ENCODE peak calls at places on chromosome 17, in ten cellular contexts. H, D, U, J, B, Z, S, K, P and W are unnamed samples.

GRCh38 chr17:42853004-42853403 is 2.0 kb downstream of the AOC3 start:
- DNase-seq in H (no peak), D (no peak), U (no peak), J (no peak), B (no peak), Z (no peak), S (no peak), K (no peak), P (no peak), W (no peak)

GRCh38 chr17:75064867-75065561 is 18.0 kb downstream of the KCTD2 start:
- DNase-seq in H (no peak), D (no peak), U (no peak), J (no peak), B (no peak), Z (no peak), S (no peak), K (no peak), P (no peak), W (no peak)

GRCh38 chr17:27354491-27355081 is 60.7 kb downstream of the WSB1 start:
- DNase-seq in H (no peak), D (no peak), U (no peak), J (no peak), B (no peak), Z (no peak), S (no peak), K (no peak), P (no peak), W (no peak)

GRCh38 chr17:45696442-45696841 is 87.7 kb upstream of the CRHR1 start:
- DNase-seq in H (no peak), D (no peak), U (no peak), J (no peak), B (no peak), Z (no peak), S (no peak), K (no peak), P (no peak), W (no peak)

GRCh38 chr17:44200478-44201155 is 933 bp upstream of the ATXN7L3 start:
- DNase-seq in H (no peak), D (no peak), U (no peak), J (no peak), B (no peak), Z (no peak), S (no peak), K (no peak), P (peak; percentile 65), W (no peak)

GRCh38 chr17:49976163-49976827 is 7.3 kb downstream of the DLX4 start:
- DNase-seq in H (no peak), D (no peak), U (no peak), J (no peak), B (no peak), Z (no peak), S (no peak), K (no peak), P (no peak), W (no peak)

GRCh38 chr17:49260011-49260921 is 29.7 kb upstream of the PHOSPHO1 start:
- DNase-seq in H (peak; percentile 68), D (no peak), U (peak; percentile 58), J (peak; percentile 46), B (peak; percentile 27), Z (peak; percentile 43), S (peak; percentile 18), K (no peak), P (no peak), W (peak; percentile 8)

GRCh38 chr17:66432996-66433556 is 130.7 kb downstream of the PRKCA start:
- DNase-seq in H (no peak), D (no peak), U (no peak), J (no peak), B (no peak), Z (no peak), S (no peak), K (no peak), P (no peak), W (no peak)

GRCh38 chr17:35809855-35810461 is 674 bp downstream of the TAF15 start:
- DNase-seq in H (no peak), D (no peak), U (no peak), J (no peak), B (no peak), Z (no peak), S (no peak), K (peak; percentile 50), P (no peak), W (no peak)